ENCODE peak calls at places on chromosomes 12 and 14, in nine cellular contexts. V, X, G, O, K, C, P, L and A are unnamed samples.

GRCh38 chr12:117674313-117674712 is 294.5 kb downstream of the KSR2 start:
- DNase-seq in G (no peak), L (no peak), O (no peak), V (no peak), K (no peak), P (no peak), X (no peak), C (no peak), A (no peak)

GRCh38 chr14:99907761-99908652 is 114.8 kb downstream of the EML1 start:
- DNase-seq in V (no peak), X (no peak), G (no peak), L (no peak), C (no peak), O (no peak), P (no peak), K (no peak), A (no peak)

GRCh38 chr12:121536929-121537813 is 43.7 kb downstream of the KDM2B start:
- DNase-seq in L (peak; percentile 96), K (peak; percentile 70), G (peak; percentile 81), V (peak; percentile 85), C (peak; percentile 76), P (peak; percentile 78), X (peak; percentile 96), O (peak; percentile 98), A (peak; percentile 76)

GRCh38 chr12:109944975-109945374 is 44.9 kb downstream of the TCHP start:
- DNase-seq in X (no peak), P (no peak), V (no peak), O (no peak), K (peak; percentile 71), L (no peak), G (no peak), C (peak; percentile 23), A (peak; percentile 45)

GRCh38 chr12:50182461-50182860 is 15.3 kb upstream of the CERS5 start:
- DNase-seq in O (no peak), P (no peak), L (no peak), C (no peak), X (no peak), G (no peak), V (no peak), K (no peak), A (no peak)

GRCh38 chr12:12885060-12885792 is 6.1 kb upstream of the GPRC5A start:
- DNase-seq in X (no peak), C (no peak), P (no peak), K (no peak), V (no peak), O (no peak), G (peak; percentile 14), L (no peak), A (no peak)

GRCh38 chr12:124461851-124462623 is 105.4 kb downstream of the NCOR2 start:
- DNase-seq in G (no peak), C (no peak), K (no peak), V (no peak), P (no peak), O (no peak), L (no peak), X (no peak), A (no peak)

GRCh38 chr12:2677142-2677880 is 117.5 kb upstream of the FKBP4 start:
- DNase-seq in O (no peak), P (no peak), X (no peak), L (no peak), G (no peak), V (no peak), K (no peak), C (no peak), A (no peak)

GRCh38 chr14:100364403-100364802 is 41.3 kb downstream of the SLC25A47 start:
- DNase-seq in C (no peak), L (no peak), P (no peak), X (no peak), G (no peak), O (no peak), V (no peak), K (peak; percentile 25), A (no peak)

GRCh38 chr14:64838656-64839055 is 41.1 kb downstream of the SPTB start:
- DNase-seq in V (no peak), C (no peak), G (no peak), X (no peak), P (no peak), O (no peak), K (no peak), L (no peak), A (no peak)

GRCh38 chr12:47267571-47267970 is 187.8 kb upstream of the AMIGO2 start:
- DNase-seq in K (no peak), V (no peak), O (no peak), C (no peak), X (no peak), G (no peak), L (no peak), P (no peak), A (no peak)

GRCh38 chr12:130863298-130863697 is 8.6 kb upstream of the RAN start:
- DNase-seq in P (no peak), K (no peak), C (no peak), V (no peak), G (no peak), X (no peak), O (peak; percentile 59), L (no peak), A (no peak)

GRCh38 chr12:5318874-5319273 is 113.0 kb upstream of the NTF3 start:
- DNase-seq in V (no peak), K (peak; percentile 41), P (no peak), C (no peak), L (no peak), X (no peak), G (no peak), O (no peak), A (peak; percentile 1)

GRCh38 chr12:109818900-109819500 is 14.2 kb downstream of the TRPV4 start:
- DNase-seq in V (no peak), C (peak; percentile 63), L (no peak), O (no peak), X (no peak), P (no peak), K (peak; percentile 22), G (no peak), A (peak; percentile 24)

GRCh38 chr12:41619705-41620104 is 431.6 kb downstream of the PDZRN4 start:
- DNase-seq in C (no peak), L (no peak), O (no peak), V (no peak), K (no peak), G (no peak), X (no peak), P (no peak), A (no peak)

GRCh38 chr14:36584167-36584811 is 1.9 kb upstream of the NKX2-8 start:
- DNase-seq in X (no peak), V (no peak), L (no peak), G (no peak), P (no peak), O (no peak), C (no peak), K (no peak), A (no peak)

GRCh38 chr14:45838597-45838996 is 585.6 kb upstream of the MIS18BP1 start:
- DNase-seq in O (no peak), V (no peak), L (peak; percentile 41), P (no peak), X (no peak), K (no peak), C (no peak), G (no peak), A (no peak)

GRCh38 chr12:16300222-16300621 is 22.7 kb upstream of the SLC15A5 start:
- DNase-seq in P (no peak), L (no peak), O (no peak), G (no peak), V (no peak), X (no peak), K (no peak), C (no peak), A (peak; percentile 67)

GRCh38 chr14:53663709-53664108 is 292.9 kb downstream of the BMP4 start:
- DNase-seq in K (peak; percentile 38), V (no peak), G (no peak), X (no peak), C (peak; percentile 50), P (no peak), L (no peak), O (no peak), A (peak; percentile 40)

GRCh38 chr14:64074961-64075619 is 219.1 kb downstream of the ESR2 start:
- DNase-seq in X (no peak), O (no peak), K (peak; percentile 25), P (no peak), V (no peak), G (no peak), C (peak; percentile 4), L (no peak), A (peak; percentile 43)

DNA sequence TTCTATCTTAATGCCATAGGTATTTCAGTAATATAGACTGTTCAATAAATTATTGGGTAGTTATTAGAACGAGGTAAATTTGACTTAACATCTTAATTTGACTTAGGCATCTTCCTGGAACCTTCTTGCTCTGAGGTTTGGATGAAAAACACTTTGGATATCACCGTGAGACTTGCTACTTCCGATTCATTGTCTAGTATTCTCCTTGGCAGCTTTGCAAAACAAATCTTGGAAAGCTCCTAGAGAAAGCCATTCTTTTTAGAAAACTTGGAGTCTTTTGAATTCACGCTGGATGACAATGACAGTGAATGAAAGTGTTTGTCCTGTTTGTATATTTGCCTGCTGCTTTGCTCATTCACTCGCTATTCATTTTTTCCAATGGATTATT is 222.1 kb upstream of the HMGA2 start:
- DNase-seq in L (no peak), O (no peak), X (no peak), V (no peak), G (no peak), K (no peak), P (no peak), C (no peak), A (peak; percentile 60)
- H3K4me3 ChIP-seq in L (no peak overlapping the region), O (no peak overlapping the region), X (no peak overlapping the region), V (no peak overlapping the region), G (no peak overlapping the region), K (peak overlapping the region; percentile 36), P (no peak overlapping the region), C (peak overlapping the region; percentile 39), A (peak overlapping the region; percentile 17)

GRCh38 chr12:11765421-11765816 is 115.9 kb downstream of the ETV6 start:
- DNase-seq in G (no peak), X (no peak), V (no peak), P (no peak), O (no peak), C (no peak), L (no peak), K (peak; percentile 19), A (no peak)
- H3K4me3 ChIP-seq in G (no peak overlapping the region), X (no peak overlapping the region), V (no peak overlapping the region), P (no peak overlapping the region), O (no peak overlapping the region), C (no peak overlapping the region), L (peak overlapping the region; percentile 28), K (no peak overlapping the region), A (no peak overlapping the region)

GRCh38 chr12:22477894-22478287 is 66.5 kb downstream of the C2CD5 start:
- DNase-seq in O (no peak), L (peak; percentile 12), V (no peak), P (no peak), G (no peak), X (no peak), K (peak; percentile 39), C (no peak), A (peak; percentile 79)
- H3K4me3 ChIP-seq in O (no peak overlapping the region), L (no peak overlapping the region), V (no peak overlapping the region), P (no peak overlapping the region), G (no peak overlapping the region), X (no peak overlapping the region), K (no peak overlapping the region), C (no peak overlapping the region), A (no peak overlapping the region)

GRCh38 chr12:98013560-98013959 is 501.8 kb upstream of the TMPO start:
- DNase-seq in G (no peak), O (no peak), C (no peak), X (peak; percentile 56), V (no peak), K (no peak), P (no peak), L (no peak), A (no peak)

GRCh38 chr12:98002887-98003493 is 512.4 kb upstream of the TMPO start:
- DNase-seq in P (peak; percentile 10), O (no peak), C (peak; percentile 65), L (peak; percentile 62), V (peak; percentile 47), X (no peak), G (peak; percentile 20), K (peak; percentile 60), A (peak; percentile 22)

GRCh38 chr12:98007963-98008362 is 507.4 kb upstream of the TMPO start:
- DNase-seq in X (no peak), G (no peak), V (no peak), O (no peak), C (no peak), L (no peak), K (no peak), P (no peak), A (no peak)
- H3K4me3 ChIP-seq in X (no peak overlapping the region), G (no peak overlapping the region), V (no peak overlapping the region), O (no peak overlapping the region), C (no peak overlapping the region), L (no peak overlapping the region), K (no peak overlapping the region), P (no peak overlapping the region), A (no peak overlapping the region)